ENCODE peak calls at places on chromosome 5, in four cellular contexts. K is progenitor cell of endocrine pancreas, T is GM06990, M is Calu3. G is an unnamed sample.

GRCh38 chr5:169218862-169219261 is 82.1 kb downstream of the SLIT3 start:
- DNase-seq in T (no peak), K (no peak), M (no peak), G (no peak)

GRCh38 chr5:177300236-177300880 is 3.2 kb downstream of the RAB24 start:
- DNase-seq in T (peak), M (peak), K (no peak), G (no peak)

GRCh38 chr5:80318212-80318611 is 1.6 kb upstream of the SPZ1 start:
- DNase-seq in K (no peak), M (no peak), T (no peak), G (no peak)

GRCh38 chr5:10467281-10468198 is 25.9 kb downstream of the ROPN1L start:
- DNase-seq in T (no peak), K (no peak), M (no peak), G (no peak)

GRCh38 chr5:16418471-16418922 is 47.1 kb downstream of the ZNF622 start:
- DNase-seq in T (no peak), K (no peak), M (no peak), G (no peak)

GRCh38 chr5:35153375-35153932 is 76.8 kb downstream of the PRLR start:
- DNase-seq in M (no peak), K (no peak), T (no peak), G (no peak)

GRCh38 chr5:72066658-72067057 is 40.6 kb upstream of the MAP1B start:
- DNase-seq in T (no peak), K (no peak), M (peak), G (no peak)

GRCh38 chr5:76657091-76657490 is 33.9 kb upstream of the F2RL2 start:
- DNase-seq in K (no peak), T (no peak), M (no peak), G (no peak)

GRCh38 chr5:150946351-150946905 is 41.6 kb upstream of the ZNF300 start:
- DNase-seq in M (no peak), T (no peak), K (no peak), G (no peak)

GRCh38 chr5:135543151-135543818 is 7.5 kb upstream of the NEUROG1 start:
- DNase-seq in K (no peak), M (no peak), T (no peak), G (no peak)

GRCh38 chr5:57777174-57777581 is 294.6 kb upstream of the ACTBL2 start:
- DNase-seq in T (no peak), M (no peak), K (no peak), G (no peak)

GRCh38 chr5:133117166-133117929 is 65.5 kb downstream of the HSPA4 start:
- DNase-seq in M (no peak), T (no peak), K (no peak), G (no peak)

GRCh38 chr5:111738118-111738517 is 18.9 kb downstream of the NREP start:
- DNase-seq in M (no peak), T (no peak), K (no peak), G (no peak)

GRCh38 chr5:142717582-142718215 is 31.8 kb upstream of the FGF1 start:
- DNase-seq in M (peak), K (no peak), T (no peak), G (no peak)

GRCh38 chr5:54007822-54008777 is 302.3 kb downstream of the ARL15 start:
- DNase-seq in T (no peak), K (no peak), M (no peak), G (no peak)

GRCh38 chr5:177265395-177265794 is 38.1 kb downstream of the RAB24 start:
- DNase-seq in T (no peak), K (no peak), M (no peak), G (no peak)

GRCh38 chr5:178424141-178424855 is 165.9 kb downstream of the COL23A1 start:
- DNase-seq in T (no peak), K (no peak), M (no peak), G (no peak)

GRCh38 chr5:79200573-79201183 is 35.3 kb upstream of the JMY start:
- DNase-seq in K (no peak), T (no peak), M (peak), G (no peak)

GRCh38 chr5:177520271-177520670 is 3.5 kb upstream of the DDX41 start:
- DNase-seq in T (no peak), M (no peak), K (no peak), G (no peak)

GRCh38 chr5:134051305-134051704 is 46.5 kb upstream of the VDAC1 start:
- DNase-seq in K (no peak), M (peak), T (no peak), G (no peak)

GRCh38 chr5:159273923-159274322 is 10.8 kb downstream of the UBLCP1 start:
- DNase-seq in T (no peak), M (no peak), K (no peak), G (no peak)

GRCh38 chr5:124309241-124309977 is 437.0 kb downstream of the ZNF608 start:
- DNase-seq in K (no peak), T (no peak), M (no peak), G (no peak)

GRCh38 chr5:44942524-44943001 is 133.8 kb downstream of the MRPS30 start:
- DNase-seq in T (no peak), M (no peak), K (no peak), G (no peak)

GRCh38 chr5:15794117-15794985 is 294.4 kb downstream of the FBXL7 start:
- DNase-seq in T (no peak), M (no peak), K (no peak), G (no peak)

GRCh38 chr5:152113401-152113800 is 188.8 kb upstream of the GLRA1 start:
- DNase-seq in M (no peak), K (no peak), T (no peak), G (no peak)

GRCh38 chr5:124907098-124907644 is 160.7 kb upstream of the ZNF608 start:
- DNase-seq in K (no peak), T (no peak), M (no peak), G (no peak)

GRCh38 chr5:111237470-111237869 is 13.3 kb downstream of the CAMK4 start:
- DNase-seq in M (no peak), K (no peak), T (no peak), G (no peak)

GRCh38 chr5:62653001-62653863 is 74.6 kb downstream of the LRRC70 start:
- DNase-seq in T (no peak), K (no peak), M (no peak), G (no peak)

GRCh38 chr5:93532370-93532769 is 48.6 kb downstream of the NR2F1-AS1 start:
- DNase-seq in T (no peak), M (no peak), K (no peak), G (no peak)

GRCh38 chr5:10461041-10461440 is 19.4 kb downstream of the ROPN1L start:
- DNase-seq in T (no peak), K (no peak), M (no peak), G (no peak)

GRCh38 chr5:159083532-159083931 is 16.2 kb downstream of the EBF1 start:
- DNase-seq in K (no peak), T (no peak), M (no peak), G (no peak)

GRCh38 chr5:39068099-39068498 is 6.1 kb downstream of the RICTOR start:
- DNase-seq in T (no peak), K (no peak), M (no peak), G (no peak)

GRCh38 chr5:164203581-164204225 is 698.3 kb downstream of the MAT2B start:
- DNase-seq in K (no peak), T (no peak), M (no peak), G (no peak)

GRCh38 chr5:151581841-151582583 is 9.1 kb downstream of the FAT2 start:
- DNase-seq in M (no peak), K (no peak), T (no peak), G (no peak)

DNA sequence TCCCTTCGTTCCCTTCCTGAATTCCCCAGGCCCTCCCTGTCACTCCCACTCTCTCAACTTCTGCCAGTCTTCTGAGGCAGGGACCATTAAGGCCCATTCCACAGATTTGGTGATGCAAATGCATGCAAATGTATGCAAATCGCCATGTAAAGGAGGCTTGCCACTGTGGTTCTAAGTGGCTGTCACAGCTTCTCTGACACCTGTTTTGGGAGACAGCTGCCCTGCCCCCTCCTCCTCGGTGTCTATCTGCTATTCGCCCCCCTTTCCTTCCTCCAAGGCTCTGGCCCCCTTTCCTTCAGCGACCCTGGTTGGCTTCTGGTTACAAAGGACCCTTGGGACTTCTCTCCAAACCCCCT is 10.5 kb upstream of the ARAP3 start:
- DNase-seq in K (no peak), T (no peak), M (no peak), G (no peak)
- TF ChIP-seq CTCF in K (no peak), T (no peak), M (no peak), G (no peak)

DNA sequence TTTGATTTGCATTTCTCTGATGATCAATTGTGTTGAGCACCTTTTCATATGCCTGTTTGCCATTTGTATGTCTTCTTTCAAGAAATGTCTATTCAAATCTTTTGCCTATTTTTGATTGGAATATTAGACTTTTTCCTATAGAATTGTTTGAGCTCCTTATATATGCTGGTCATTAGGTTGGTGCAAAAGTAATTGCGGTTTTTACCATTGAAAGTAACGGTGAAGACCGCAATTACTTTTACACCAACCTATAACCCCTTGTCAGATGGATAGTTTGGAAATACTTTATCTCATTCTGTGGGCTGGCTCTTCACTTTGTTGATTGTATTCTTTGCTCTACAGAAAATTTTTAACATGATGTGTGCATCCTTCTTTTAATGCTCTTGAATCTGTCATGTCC is 113.2 kb upstream of the PRRC1 start:
- DNase-seq in M (no peak), T (no peak), K (no peak), G (no peak)
- TF ChIP-seq CTCF in M (no peak), T (no peak), K (no peak), G (no peak)

DNA sequence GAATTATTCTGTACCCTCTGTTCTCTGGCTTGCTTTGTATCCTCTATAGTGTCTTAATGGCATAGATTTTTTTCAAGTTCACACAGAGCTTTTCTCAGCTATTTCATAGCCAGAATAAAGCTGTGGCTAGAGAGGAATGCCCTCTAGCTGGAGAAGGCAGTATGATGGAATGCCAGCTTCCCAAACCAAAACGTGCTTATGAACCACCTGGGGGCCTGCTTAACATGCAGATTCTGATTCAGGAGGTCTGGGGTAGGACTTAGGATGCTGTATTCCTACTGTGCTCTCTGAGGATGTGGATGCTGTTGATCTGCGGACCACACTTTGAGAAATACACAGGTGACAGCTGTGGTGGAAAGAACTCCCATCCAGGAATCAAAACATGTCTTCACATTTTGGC is 49.9 kb upstream of the DPYSL3 start:
- DNase-seq in M (no peak), T (no peak), K (no peak), G (no peak)
- TF ChIP-seq CTCF in M (no peak), T (no peak), K (no peak), G (no peak)

GRCh38 chr5:139648205-139649081 is at the start of gene CXXC5:
- DNase-seq in K (peak), M (peak), T (peak), G (peak)

GRCh38 chr5:139647406-139648204 is 544 bp upstream of the CXXC5 start:
- DNase-seq in K (no peak), M (no peak), T (no peak), G (no peak)

GRCh38 chr5:139650689-139651501 is 2.7 kb downstream of the CXXC5 start:
- DNase-seq in T (no peak), M (peak), K (no peak), G (no peak)

GRCh38 chr5:139650031-139650688 is 2.0 kb downstream of the CXXC5 start:
- DNase-seq in M (no peak), T (peak), K (no peak), G (no peak)

GRCh38 chr5:139649082-139649991 is 1.2 kb downstream of the CXXC5 start:
- DNase-seq in K (no peak), T (peak), M (no peak), G (no peak)
- TF ChIP-seq CTCF in K (peak), T (peak), M (no peak), G (no peak)